ENCODE peak calls at places on chromosomes 5 and 9, in eight cellular contexts. I, L, W, M, C, O, Z and Y are unnamed samples.

GRCh38 chr9:77779010-77779409 is 130.9 kb upstream of the GNA14 start:
- DNase-seq in I (no peak), L (no peak), W (no peak), M (no peak), C (no peak), O (no peak), Z (no peak), Y (no peak)

GRCh38 chr5:153480401-153480800 is 10.1 kb upstream of the GRIA1 start:
- DNase-seq in I (no peak), L (no peak), W (no peak), M (no peak), C (no peak), O (no peak), Z (peak; percentile 65), Y (no peak)

GRCh38 chr9:125748511-125749099 is 1.4 kb downstream of the PBX3 start:
- DNase-seq in I (no peak), L (no peak), W (no peak), M (no peak), C (no peak), O (peak; percentile 48), Z (peak; percentile 34), Y (peak; percentile 25)

GRCh38 chr5:98941131-98941883 is 12.5 kb upstream of the CHD1 start:
- DNase-seq in I (no peak), L (no peak), W (no peak), M (no peak), C (peak; percentile 39), O (no peak), Z (no peak), Y (no peak)

GRCh38 chr9:124286292-124286931 is 28.7 kb downstream of the NEK6 start:
- DNase-seq in I (no peak), L (peak; percentile 89), W (no peak), M (no peak), C (no peak), O (no peak), Z (peak; percentile 88), Y (peak; percentile 86)

GRCh38 chr9:34929506-34930102 is 28.5 kb upstream of the PHF24 start:
- DNase-seq in I (no peak), L (peak; percentile 14), W (no peak), M (peak; percentile 58), C (peak; percentile 80), O (no peak), Z (peak; percentile 39), Y (no peak)

GRCh38 chr9:70156729-70157128 is 102.0 kb upstream of the SMC5 start:
- DNase-seq in I (no peak), L (peak; percentile 46), W (no peak), M (no peak), C (no peak), O (no peak), Z (peak; percentile 30), Y (no peak)

GRCh38 chr9:79889325-79889724 is 317.6 kb downstream of the TLE4 start:
- DNase-seq in I (no peak), L (no peak), W (no peak), M (no peak), C (no peak), O (no peak), Z (no peak), Y (no peak)

GRCh38 chr5:108521841-108522506 is 140.1 kb upstream of the FBXL17 start:
- DNase-seq in I (no peak), L (peak; percentile 75), W (no peak), M (peak; percentile 32), C (peak; percentile 32), O (no peak), Z (peak; percentile 73), Y (peak; percentile 55)

GRCh38 chr5:75279324-75279723 is 42.6 kb upstream of the ANKRD31 start:
- DNase-seq in I (no peak), L (no peak), W (no peak), M (no peak), C (no peak), O (no peak), Z (no peak), Y (no peak)

GRCh38 chr5:67031689-67032088 is 164.9 kb downstream of the CD180 start:
- DNase-seq in I (no peak), L (no peak), W (no peak), M (no peak), C (no peak), O (no peak), Z (peak; percentile 41), Y (no peak)

GRCh38 chr5:132827943-132828673 is 2.3 kb downstream of the SHROOM1 start:
- DNase-seq in I (no peak), L (no peak), W (no peak), M (no peak), C (no peak), O (no peak), Z (no peak), Y (no peak)

GRCh38 chr5:77845273-77845646 is 69.1 kb upstream of the TBCA start:
- DNase-seq in I (no peak), L (no peak), W (no peak), M (no peak), C (no peak), O (no peak), Z (no peak), Y (no peak)

DNA sequence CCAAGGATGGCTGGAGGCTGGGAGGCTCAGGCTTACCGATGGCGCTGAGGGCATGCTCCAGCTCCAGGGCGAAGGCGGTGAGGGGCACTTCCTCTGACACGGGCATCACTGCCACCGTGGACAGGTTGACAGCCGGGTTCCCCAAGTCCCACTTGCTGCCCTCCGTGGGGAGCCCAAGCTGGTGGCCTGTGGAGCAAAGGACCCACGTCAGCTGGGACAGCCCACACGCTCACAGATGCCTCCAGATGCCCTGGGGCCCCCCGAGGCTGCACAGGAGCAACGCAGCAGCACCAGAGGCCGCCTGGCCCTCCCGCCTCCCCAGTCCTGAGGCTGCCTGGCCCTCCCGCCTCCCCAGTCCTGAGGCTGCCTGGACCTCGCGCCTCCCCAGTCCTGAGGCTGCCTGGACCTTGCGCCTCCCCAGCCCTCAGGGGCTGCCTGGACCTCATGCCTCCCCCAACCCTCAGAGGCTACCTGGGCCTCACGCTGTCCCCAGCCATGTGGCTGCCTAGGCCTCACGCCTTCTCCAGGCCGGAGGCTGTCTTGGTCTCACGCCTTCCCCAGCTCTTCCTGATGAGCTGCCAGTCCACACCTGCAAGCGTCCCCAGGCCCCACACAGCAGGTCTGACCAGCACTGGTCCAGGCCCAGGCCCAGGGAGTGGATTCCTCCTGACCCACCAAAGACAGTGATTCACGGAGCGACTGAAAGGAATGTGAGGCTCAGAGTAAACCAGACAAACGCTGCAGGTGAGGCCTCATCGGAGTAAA is 25.6 kb upstream of the NSMF start:
- DNase-seq in I (no peak), L (no peak), W (no peak), M (no peak), C (no peak), O (peak; percentile 42), Z (no peak), Y (no peak)
- H3K4me3 ChIP-seq in I (no peak overlapping the region), L (no peak overlapping the region), W (no peak overlapping the region), M (no peak overlapping the region), C (no peak overlapping the region), O (no peak overlapping the region), Z (no peak overlapping the region), Y (no peak overlapping the region)

GRCh38 chr9:103839197-103839596 is 254.9 kb upstream of the SMC2 start:
- DNase-seq in I (no peak), L (no peak), W (no peak), M (no peak), C (no peak), O (no peak), Z (no peak), Y (no peak)
- H3K9me3 ChIP-seq in I (no peaks in the 10 kb centered on the region), L (no peaks in the 10 kb centered on the region), W (no peaks in the 10 kb centered on the region), M (no peaks in the 10 kb centered on the region), C (no peaks in the 10 kb centered on the region), O (no peaks in the 10 kb centered on the region), Z (no peaks in the 10 kb centered on the region), Y (no peaks in the 10 kb centered on the region)

DNA sequence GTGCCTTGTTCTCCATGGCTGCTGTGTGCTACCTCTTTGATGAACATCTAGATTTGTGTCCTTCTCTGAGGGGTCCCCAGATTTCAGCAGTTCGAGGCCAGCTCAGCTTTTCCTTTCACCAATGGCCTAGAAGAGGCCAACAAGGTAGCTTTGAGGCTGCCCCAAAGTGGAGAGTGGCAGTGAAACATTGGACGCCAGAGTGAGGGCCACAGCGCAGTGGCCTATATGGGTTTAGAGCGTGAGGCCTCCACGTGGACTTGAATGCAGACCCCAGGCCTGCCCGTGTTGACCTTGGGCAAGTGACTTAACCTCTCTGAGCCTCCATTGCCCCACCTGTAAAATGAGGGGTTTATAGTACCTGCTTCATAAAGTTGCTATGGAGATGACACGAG is 11.8 kb downstream of the MYOZ3 start:
- DNase-seq in I (no peak), L (no peak), W (no peak), M (no peak), C (no peak), O (no peak), Z (no peak), Y (no peak)
- H3K4me3 ChIP-seq in I (no peak overlapping the region), L (peak overlapping the region; percentile 52), W (no peak overlapping the region), M (peak overlapping the region; percentile 85), C (no peak overlapping the region), O (peak overlapping the region; percentile 67), Z (peak overlapping the region; percentile 65), Y (no peak overlapping the region)

GRCh38 chr9:71878327-71879274 is 32.4 kb downstream of the ABHD17B start:
- DNase-seq in I (no peak), L (no peak), W (no peak), M (no peak), C (no peak), O (no peak), Z (peak; percentile 2), Y (no peak)

GRCh38 chr9:71876829-71877228 is 34.2 kb downstream of the ABHD17B start:
- DNase-seq in I (no peak), L (no peak), W (no peak), M (no peak), C (no peak), O (no peak), Z (no peak), Y (no peak)

GRCh38 chr9:71879644-71880174 is 31.3 kb downstream of the ABHD17B start:
- DNase-seq in I (no peak), L (no peak), W (no peak), M (no peak), C (no peak), O (no peak), Z (no peak), Y (no peak)

DNA sequence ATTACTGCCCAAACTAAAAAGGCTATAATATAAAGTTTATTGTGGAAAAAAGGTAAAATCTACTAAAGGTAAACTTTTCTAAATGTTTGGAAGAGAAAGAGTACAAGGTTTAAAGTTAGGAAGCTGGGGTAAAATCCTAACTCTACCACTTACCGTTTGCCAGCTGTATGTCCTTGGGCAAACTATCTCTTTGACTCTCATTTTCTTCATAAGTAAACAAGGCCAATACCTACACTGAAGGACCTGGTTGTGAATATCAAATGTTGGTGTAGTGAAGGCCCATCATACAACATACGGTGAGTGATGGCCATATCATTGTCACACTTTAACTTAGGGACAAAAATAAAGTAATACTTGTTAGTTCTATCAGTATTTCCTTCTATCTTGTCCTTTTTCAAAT is 34.9 kb downstream of the ABHD17B start:
- DNase-seq in I (no peak), L (no peak), W (no peak), M (no peak), C (no peak), O (no peak), Z (no peak), Y (no peak)
- H3K9me3 ChIP-seq in I (peaks cover 8% of the 10 kb centered on the region), L (no peaks in the 10 kb centered on the region), W (peaks cover 12% of the 10 kb centered on the region), M (peaks cover 22% of the 10 kb centered on the region), C (no peaks in the 10 kb centered on the region), O (peaks cover 8% of the 10 kb centered on the region), Z (no peaks in the 10 kb centered on the region), Y (no peaks in the 10 kb centered on the region)

GRCh38 chr5:139378941-139379361 is 4.1 kb downstream of the SLC23A1 start:
- DNase-seq in I (no peak), L (no peak), W (no peak), M (no peak), C (no peak), O (no peak), Z (no peak), Y (no peak)
- H3K4me3 ChIP-seq in I (no peak overlapping the region), L (no peak overlapping the region), W (no peak overlapping the region), M (no peak overlapping the region), C (no peak overlapping the region), O (no peak overlapping the region), Z (no peak overlapping the region), Y (no peak overlapping the region)